ENCODE peak calls at places on chromosomes 4 and X, in six cellular contexts. F, J, H, G, D and X are unnamed samples.

GRCh38 chr4:100086766-100087431 is 103.4 kb downstream of the DDIT4L start:
- DNase-seq in J (no peak), G (no peak), D (no peak), F (no peak), H (no peak), X (no peak)

GRCh38 chr4:8778301-8778700 is 93.3 kb downstream of the HMX1 start:
- DNase-seq in G (no peak), F (no peak), D (no peak), J (no peak), H (no peak), X (no peak)

GRCh38 chr4:155967098-155967497 is 13.4 kb upstream of the CTSO start:
- DNase-seq in J (no peak), F (no peak), G (peak; percentile 61), H (no peak), D (no peak), X (no peak)

GRCh38 chr4:81609844-81610243 is 138.1 kb upstream of the RASGEF1B start:
- DNase-seq in G (no peak), H (no peak), F (no peak), J (no peak), D (no peak), X (no peak)

GRCh38 chr4:92255920-92256244 is 47.9 kb upstream of the GRID2 start:
- DNase-seq in H (no peak), G (no peak), F (no peak), J (no peak), D (no peak), X (no peak)

GRCh38 chr4:162016991-162017390 is 146.8 kb downstream of the FSTL5 start:
- DNase-seq in F (no peak), H (no peak), G (no peak), D (no peak), J (no peak), X (no peak)

GRCh38 chrX:30283456-30284200 is 25.6 kb downstream of the NR0B1 start:
- DNase-seq in D (no peak), H (no peak), F (no peak), G (peak; percentile 87), J (peak; percentile 22), X (no peak)

GRCh38 chrX:100685284-100685996 is 41.4 kb downstream of the SRPX2 start:
- DNase-seq in D (peak; percentile 63), F (peak; percentile 45), H (peak; percentile 66), J (peak; percentile 62), G (peak; percentile 79), X (peak; percentile 85)

GRCh38 chr4:24659241-24659961 is 75.0 kb upstream of the DHX15 start:
- DNase-seq in D (no peak), F (peak; percentile 37), H (no peak), G (no peak), J (no peak), X (no peak)

GRCh38 chr4:61275214-61275613 is 75.1 kb downstream of the ADGRL3 start:
- DNase-seq in D (no peak), G (no peak), F (no peak), J (no peak), H (no peak), X (no peak)

GRCh38 chrX:17033225-17033624 is 86.8 kb downstream of the REPS2 start:
- DNase-seq in J (no peak), G (no peak), F (no peak), D (no peak), H (no peak), X (no peak)

GRCh38 chr4:20432098-20432497 is 180.4 kb downstream of the SLIT2 start:
- DNase-seq in G (peak; percentile 84), H (no peak), F (no peak), D (no peak), J (no peak), X (no peak)

GRCh38 chr4:95017690-95018089 is 259.9 kb downstream of the BMPR1B start:
- DNase-seq in D (no peak), G (no peak), J (no peak), H (no peak), F (no peak), X (no peak)

GRCh38 chr4:120919358-120919757 is 3.2 kb downstream of the PRDM5 start:
- DNase-seq in G (no peak), J (no peak), F (no peak), H (no peak), D (no peak), X (no peak)

GRCh38 chr4:152112116-152112515 is 351.3 kb upstream of the GATB start:
- DNase-seq in J (no peak), G (no peak), F (no peak), D (no peak), H (no peak), X (no peak)

GRCh38 chr4:185712350-185713024 is 99.5 kb downstream of the SORBS2 start:
- DNase-seq in D (no peak), F (no peak), G (no peak), H (no peak), J (peak; percentile 82), X (no peak)